ENCODE peak calls at places on chromosome 22, in ten cellular contexts. M, Y, H, X, L, Q, N, G, W and U are unnamed samples.

GRCh38 chr22:45450931-45451651 is 37.6 kb downstream of the RIBC2 start:
- DNase-seq in M (no peak), Y (no peak), H (no peak), X (no peak), L (peak; percentile 99), Q (no peak), N (no peak), G (no peak), W (no peak), U (peak; percentile 83)

GRCh38 chr22:43060213-43060612 is 29.0 kb downstream of the TTLL1 start:
- DNase-seq in M (no peak), Y (peak; percentile 72), H (peak; percentile 52), X (peak; percentile 94), L (peak; percentile 12), Q (no peak), N (peak; percentile 46), G (no peak), W (peak; percentile 10), U (no peak)

GRCh38 chr22:49951678-49951985 is 8.9 kb upstream of the PIM3 start:
- DNase-seq in M (no peak), Y (no peak), H (no peak), X (no peak), L (no peak), Q (no peak), N (no peak), G (no peak), W (no peak), U (no peak)

GRCh38 chr22:32353292-32353691 is 4.4 kb upstream of the RFPL3 start:
- DNase-seq in M (no peak), Y (no peak), H (no peak), X (peak; percentile 67), L (no peak), Q (no peak), N (no peak), G (no peak), W (no peak), U (no peak)

GRCh38 chr22:49586244-49586748 is 241.4 kb downstream of the BRD1 start:
- DNase-seq in M (no peak), Y (no peak), H (peak; percentile 32), X (no peak), L (no peak), Q (no peak), N (no peak), G (no peak), W (no peak), U (no peak)

GRCh38 chr22:43625242-43625641 is 186.9 kb downstream of the EFCAB6 start:
- DNase-seq in M (no peak), Y (no peak), H (no peak), X (no peak), L (no peak), Q (no peak), N (no peak), G (no peak), W (no peak), U (no peak)

GRCh38 chr22:36625102-36625501 is 78.5 kb downstream of the CACNG2 start:
- DNase-seq in M (peak; percentile 9), Y (no peak), H (no peak), X (no peak), L (no peak), Q (no peak), N (no peak), G (no peak), W (no peak), U (no peak)

GRCh38 chr22:44495629-44496028 is 2.4 kb downstream of the RTL6 start:
- DNase-seq in M (no peak), Y (no peak), H (no peak), X (no peak), L (no peak), Q (no peak), N (no peak), G (no peak), W (no peak), U (no peak)

GRCh38 chr22:27895600-27895999 is 23.5 kb downstream of the PITPNB start:
- DNase-seq in M (no peak), Y (no peak), H (no peak), X (no peak), L (no peak), Q (no peak), N (peak; percentile 87), G (no peak), W (no peak), U (no peak)

GRCh38 chr22:27892064-27892463 is 27.0 kb downstream of the PITPNB start:
- DNase-seq in M (no peak), Y (no peak), H (no peak), X (no peak), L (no peak), Q (no peak), N (no peak), G (no peak), W (no peak), U (no peak)

GRCh38 chr22:27892811-27893210 is 26.2 kb downstream of the PITPNB start:
- DNase-seq in M (no peak), Y (no peak), H (no peak), X (no peak), L (no peak), Q (no peak), N (no peak), G (no peak), W (no peak), U (no peak)

GRCh38 chr22:27900153-27900552 is 18.9 kb downstream of the PITPNB start:
- DNase-seq in M (no peak), Y (no peak), H (no peak), X (no peak), L (no peak), Q (no peak), N (no peak), G (no peak), W (no peak), U (no peak)

GRCh38 chr22:27896251-27896650 is 22.8 kb downstream of the PITPNB start:
- DNase-seq in M (no peak), Y (no peak), H (no peak), X (no peak), L (no peak), Q (no peak), N (peak; percentile 82), G (no peak), W (no peak), U (no peak)
- H3K4me3 ChIP-seq in M (no peak overlapping the region), Y (no peak overlapping the region), H (no peak overlapping the region), X (no peak overlapping the region), L (no peak overlapping the region), Q (no peak overlapping the region), N (no peak overlapping the region), G (no peak overlapping the region), W (no peak overlapping the region), U (no peak overlapping the region)

GRCh38 chr22:40680819-40681183 is 1.5 kb downstream of the MCHR1 start:
- DNase-seq in M (no peak), Y (no peak), H (no peak), X (no peak), L (no peak), Q (no peak), N (no peak), G (no peak), W (no peak), U (no peak)

GRCh38 chr22:40678493-40679248 is 613 bp upstream of the MCHR1 start:
- DNase-seq in M (no peak), Y (no peak), H (no peak), X (no peak), L (no peak), Q (no peak), N (no peak), G (no peak), W (no peak), U (no peak)

GRCh38 chr22:40679964-40680818 is 907 bp downstream of the MCHR1 start:
- DNase-seq in M (no peak), Y (peak; percentile 54), H (no peak), X (peak; percentile 72), L (no peak), Q (no peak), N (no peak), G (no peak), W (no peak), U (no peak)

GRCh38 chr22:40681451-40681850 is 2.2 kb downstream of the MCHR1 start:
- DNase-seq in M (no peak), Y (no peak), H (no peak), X (no peak), L (no peak), Q (no peak), N (no peak), G (no peak), W (no peak), U (no peak)

GRCh38 chr22:40679249-40679963 is at the start of gene MCHR1:
- DNase-seq in M (no peak), Y (peak; percentile 55), H (no peak), X (peak; percentile 83), L (no peak), Q (no peak), N (no peak), G (no peak), W (no peak), U (no peak)
- H3K4me3 ChIP-seq in M (no peak within 1 kb of the TSS), Y (peak within 1 kb of the TSS; percentile 79), H (peak within 1 kb of the TSS; percentile 18), X (peak within 1 kb of the TSS; percentile 31), L (no peak within 1 kb of the TSS), Q (no peak within 1 kb of the TSS), N (no peak within 1 kb of the TSS), G (peak within 1 kb of the TSS; percentile 37), W (no peak within 1 kb of the TSS), U (peak within 1 kb of the TSS; percentile 51)

GRCh38 chr22:33842006-33842354 is 78.3 kb downstream of the LARGE1 start:
- DNase-seq in M (no peak), Y (no peak), H (no peak), X (no peak), L (no peak), Q (no peak), N (peak; percentile 91), G (no peak), W (no peak), U (no peak)

GRCh38 chr22:33844273-33844672 is 76.0 kb downstream of the LARGE1 start:
- DNase-seq in M (no peak), Y (no peak), H (no peak), X (no peak), L (no peak), Q (no peak), N (no peak), G (no peak), W (no peak), U (no peak)

GRCh38 chr22:33842421-33843094 is 77.7 kb downstream of the LARGE1 start:
- DNase-seq in M (no peak), Y (no peak), H (no peak), X (no peak), L (no peak), Q (no peak), N (peak; percentile 87), G (no peak), W (no peak), U (no peak)

GRCh38 chr22:33838644-33839043 is 81.6 kb downstream of the LARGE1 start:
- DNase-seq in M (no peak), Y (no peak), H (no peak), X (no peak), L (no peak), Q (no peak), N (no peak), G (no peak), W (no peak), U (no peak)

GRCh38 chr22:33841281-33842005 is 78.8 kb downstream of the LARGE1 start:
- DNase-seq in M (no peak), Y (no peak), H (no peak), X (no peak), L (no peak), Q (no peak), N (peak; percentile 80), G (no peak), W (no peak), U (no peak)
- H3K4me3 ChIP-seq in M (no peak overlapping the region), Y (no peak overlapping the region), H (no peak overlapping the region), X (no peak overlapping the region), L (no peak overlapping the region), Q (no peak overlapping the region), N (peak overlapping the region; percentile 64), G (no peak overlapping the region), W (no peak overlapping the region), U (no peak overlapping the region)

GRCh38 chr22:30607939-30608338 is 965 bp downstream of the TCN2 start:
- DNase-seq in M (no peak), Y (no peak), H (no peak), X (no peak), L (no peak), Q (no peak), N (no peak), G (no peak), W (no peak), U (no peak)

GRCh38 chr22:30604723-30605122 is 2.3 kb upstream of the TCN2 start:
- DNase-seq in M (no peak), Y (no peak), H (no peak), X (no peak), L (no peak), Q (no peak), N (no peak), G (no peak), W (no peak), U (no peak)

GRCh38 chr22:30607300-30607930 is 441 bp downstream of the TCN2 start:
- DNase-seq in M (no peak), Y (no peak), H (no peak), X (no peak), L (no peak), Q (no peak), N (no peak), G (no peak), W (no peak), U (no peak)

GRCh38 chr22:30606455-30607299 is at the start of gene TCN2:
- DNase-seq in M (no peak), Y (peak; percentile 65), H (peak; percentile 80), X (peak; percentile 93), L (peak; percentile 83), Q (peak; percentile 8), N (peak; percentile 70), G (peak; percentile 87), W (peak; percentile 60), U (peak; percentile 62)

GRCh38 chr22:30605449-30606110 is 1.4 kb upstream of the TCN2 start:
- DNase-seq in M (no peak), Y (peak; percentile 63), H (peak; percentile 70), X (peak; percentile 68), L (peak; percentile 57), Q (no peak), N (peak; percentile 74), G (no peak), W (peak; percentile 36), U (no peak)
- H3K4me3 ChIP-seq in M (no peak overlapping the region), Y (peak overlapping the region; percentile 81), H (peak overlapping the region; percentile 79), X (peak overlapping the region; percentile 21), L (no peak overlapping the region), Q (no peak overlapping the region), N (peak overlapping the region; percentile 24), G (no peak overlapping the region), W (no peak overlapping the region), U (peak overlapping the region; percentile 55)